ENCODE peak calls at places on chromosomes 2 and 18, in six cellular contexts. X, U, P, Q, F and B are unnamed samples.
A peak's percentile ranks its signal among the peaks of the same experiment; 100 is the strongest.

GRCh38 chr2:187964742-187965141 is 326.9 kb upstream of the GULP1 start:
- DNase-seq in Q (no peak), U (no peak), F (no peak), X (no peak), P (peak; percentile 52), B (no peak)

GRCh38 chr2:9594361-9595063 is 36.3 kb downstream of the YWHAQ start:
- DNase-seq in F (peak; percentile 87), U (peak; percentile 75), Q (no peak), P (peak; percentile 96), X (peak; percentile 5), B (peak; percentile 31)

GRCh38 chr18:68445668-68446426 is 269.1 kb downstream of the TMX3 start:
- DNase-seq in U (no peak), X (no peak), Q (no peak), P (no peak), F (no peak), B (no peak)

GRCh38 chr2:27683390-27684071 is 19.8 kb downstream of the SLC4A1AP start:
- DNase-seq in U (peak; percentile 78), X (peak; percentile 95), Q (peak; percentile 97), P (peak; percentile 88), F (peak; percentile 73), B (peak; percentile 77)

GRCh38 chr2:144372484-144373195 is 147.3 kb downstream of the ZEB2 start:
- DNase-seq in Q (no peak), P (no peak), U (peak; percentile 77), F (peak; percentile 23), X (no peak), B (no peak)

GRCh38 chr2:28048341-28048740 is 157.8 kb downstream of the BABAM2 start:
- DNase-seq in Q (no peak), P (peak; percentile 83), U (no peak), X (no peak), F (no peak), B (no peak)

GRCh38 chr2:3192920-3193319 is 184.7 kb downstream of the EIPR1 start:
- DNase-seq in P (no peak), X (no peak), Q (peak; percentile 13), U (no peak), F (no peak), B (no peak)

GRCh38 chr2:102789349-102790085 is 27.7 kb downstream of the TMEM182 start:
- DNase-seq in F (no peak), U (no peak), P (no peak), Q (peak; percentile 16), X (no peak), B (no peak)

GRCh38 chr18:62288669-62289016 is 36.5 kb upstream of the TNFRSF11A start:
- DNase-seq in P (no peak), U (no peak), X (no peak), F (no peak), Q (no peak), B (no peak)

GRCh38 chr2:8285081-8285480 is 396.8 kb upstream of the ID2 start:
- DNase-seq in P (no peak), U (no peak), F (no peak), X (no peak), Q (no peak), B (no peak)

GRCh38 chr2:85707304-85707703 is 13.1 kb downstream of the GNLY start:
- DNase-seq in F (peak; percentile 79), Q (peak; percentile 73), P (peak; percentile 94), U (peak; percentile 82), X (peak; percentile 74), B (peak; percentile 93)

GRCh38 chr2:160175169-160176130 is 24.6 kb downstream of the ITGB6 start:
- DNase-seq in F (no peak), P (no peak), Q (no peak), U (no peak), X (peak; percentile 10), B (no peak)

GRCh38 chr2:237498341-237498740 is 11.3 kb downstream of the MLPH start:
- DNase-seq in U (no peak), Q (no peak), P (no peak), X (no peak), F (peak; percentile 63), B (no peak)

GRCh38 chr2:174490032-174490431 is 3.2 kb upstream of the GPR155 start:
- DNase-seq in X (no peak), P (no peak), U (no peak), Q (no peak), F (no peak), B (no peak)

GRCh38 chr2:232229917-232230310 is 148.6 kb upstream of the ALPP start:
- DNase-seq in X (no peak), F (peak; percentile 26), U (no peak), Q (no peak), P (no peak), B (no peak)

GRCh38 chr2:170408461-170409163 is 230.7 kb downstream of the MYO3B start:
- DNase-seq in Q (no peak), X (no peak), U (no peak), P (no peak), F (no peak), B (no peak)

GRCh38 chr2:48483506-48483905 is 46.4 kb upstream of the STON1 start:
- DNase-seq in P (peak; percentile 92), Q (no peak), X (no peak), U (peak; percentile 83), F (no peak), B (no peak)

GRCh38 chr2:21694536-21694935 is 570.8 kb downstream of the TDRD15 start:
- DNase-seq in P (no peak), U (no peak), F (no peak), X (no peak), Q (no peak), B (no peak)

GRCh38 chr2:216665240-216665639 is 30.1 kb downstream of the IGFBP5 start:
- DNase-seq in F (no peak), P (no peak), X (no peak), U (no peak), Q (no peak), B (no peak)

GRCh38 chr2:37602040-37602439 is 69.4 kb downstream of the CDC42EP3 start:
- DNase-seq in X (no peak), P (peak; percentile 47), Q (no peak), U (no peak), F (no peak), B (no peak)

GRCh38 chr18:80247403-80247916 is at the start of gene PARD6G:
- DNase-seq in U (peak; percentile 93), P (peak; percentile 60), F (peak; percentile 94), X (peak; percentile 82), Q (peak; percentile 40), B (peak; percentile 60)

GRCh38 chr2:74864728-74865722 is 31.1 kb downstream of the HK2 start:
- DNase-seq in U (no peak), P (no peak), X (no peak), F (peak; percentile 52), Q (peak; percentile 9), B (no peak)

GRCh38 chr2:232839680-232840079 is 30.4 kb upstream of the SNORC start:
- DNase-seq in P (no peak), F (no peak), U (peak; percentile 72), Q (no peak), X (no peak), B (no peak)

GRCh38 chr2:221642447-221642846 is 70.3 kb upstream of the EPHA4 start:
- DNase-seq in Q (no peak), F (no peak), U (no peak), X (no peak), P (no peak), B (no peak)

GRCh38 chr2:208440716-208441115 is 34.1 kb downstream of the PTH2R start:
- DNase-seq in P (no peak), F (no peak), U (no peak), X (no peak), Q (no peak), B (no peak)

GRCh38 chr2:192155521-192156118 is 39.1 kb downstream of the TMEFF2 start:
- DNase-seq in X (peak; percentile 28), P (no peak), Q (peak; percentile 54), U (no peak), F (no peak), B (no peak)

GRCh38 chr2:165055081-165055879 is 100.0 kb upstream of the SLC38A11 start:
- DNase-seq in U (no peak), Q (no peak), P (peak; percentile 48), X (no peak), F (no peak), B (no peak)